ENCODE peak calls at places on chromosomes 13 and 19, in five cellular contexts. One of them, this sample, is unnamed.

GRCh38 chr13:26914624-26915023 is 154.0 kb upstream of the GPR12 start:
- DNase-seq in Caco-2: no peak
- DNase-seq in K562: no peak
- DNase-seq in skeletal muscle cell: no peak
- DNase-seq in left lung: no peak
- DNase-seq in this sample: no peak

GRCh38 chr13:53250272-53250875 is 221.8 kb downstream of the OLFM4 start:
- DNase-seq in Caco-2: peak
- DNase-seq in K562: peak
- DNase-seq in skeletal muscle cell: peak
- DNase-seq in left lung: no peak
- DNase-seq in this sample: no peak

GRCh38 chr19:19185853-19186728 is 5.9 kb downstream of the BORCS8 start:
- DNase-seq in Caco-2: peak
- DNase-seq in K562: peak
- DNase-seq in skeletal muscle cell: no peak
- DNase-seq in left lung: peak
- DNase-seq in this sample: no peak

GRCh38 chr19:5891938-5892771 is 11.4 kb downstream of the NDUFA11 start:
- DNase-seq in Caco-2: peak
- DNase-seq in K562: peak
- DNase-seq in skeletal muscle cell: no peak
- DNase-seq in left lung: peak
- DNase-seq in this sample: no peak

GRCh38 chr19:56167064-56167578 is 8.7 kb upstream of the GALP start:
- DNase-seq in Caco-2: peak
- DNase-seq in K562: peak
- DNase-seq in skeletal muscle cell: no peak
- DNase-seq in left lung: no peak
- DNase-seq in this sample: no peak

GRCh38 chr13:47408546-47409319 is 511.9 kb upstream of the HTR2A start:
- DNase-seq in Caco-2: no peak
- DNase-seq in K562: no peak
- DNase-seq in skeletal muscle cell: no peak
- DNase-seq in left lung: no peak
- DNase-seq in this sample: no peak

GRCh38 chr19:51724543-51724942 is 752 bp upstream of the HAS1 start:
- DNase-seq in Caco-2: no peak
- DNase-seq in K562: no peak
- DNase-seq in skeletal muscle cell: peak
- DNase-seq in left lung: no peak
- DNase-seq in this sample: no peak

GRCh38 chr19:44823373-44823698 is 14.4 kb downstream of the BCAM start:
- DNase-seq in Caco-2: no peak
- DNase-seq in K562: no peak
- DNase-seq in skeletal muscle cell: no peak
- DNase-seq in left lung: no peak
- DNase-seq in this sample: no peak

GRCh38 chr13:93847162-93847561 is 620.6 kb downstream of the GPC6 start:
- DNase-seq in Caco-2: no peak
- DNase-seq in K562: no peak
- DNase-seq in skeletal muscle cell: peak
- DNase-seq in left lung: no peak
- DNase-seq in this sample: no peak

GRCh38 chr13:109700176-109700575 is 86.2 kb downstream of the IRS2 start:
- DNase-seq in Caco-2: no peak
- DNase-seq in K562: peak
- DNase-seq in skeletal muscle cell: peak
- DNase-seq in left lung: no peak
- DNase-seq in this sample: no peak

GRCh38 chr19:38149597-38149996 is 74.4 kb downstream of the DPF1 start:
- DNase-seq in Caco-2: no peak
- DNase-seq in K562: peak
- DNase-seq in skeletal muscle cell: no peak
- DNase-seq in left lung: no peak
- DNase-seq in this sample: no peak

GRCh38 chr13:97134364-97135095 is 87.6 kb upstream of the MBNL2 start:
- DNase-seq in Caco-2: no peak
- DNase-seq in K562: no peak
- DNase-seq in skeletal muscle cell: no peak
- DNase-seq in left lung: no peak
- DNase-seq in this sample: no peak

GRCh38 chr19:6375411-6376010 is at the start of gene PSPN:
- DNase-seq in Caco-2: no peak
- DNase-seq in K562: no peak
- DNase-seq in skeletal muscle cell: no peak
- DNase-seq in left lung: no peak
- DNase-seq in this sample: no peak

GRCh38 chr13:109781384-109782065 is 4.9 kb downstream of the IRS2 start:
- DNase-seq in Caco-2: no peak
- DNase-seq in K562: no peak
- DNase-seq in skeletal muscle cell: no peak
- DNase-seq in left lung: peak
- DNase-seq in this sample: no peak

GRCh38 chr19:47124937-47125668 is 5.5 kb upstream of the SAE1 start:
- DNase-seq in Caco-2: peak
- DNase-seq in K562: peak
- DNase-seq in skeletal muscle cell: no peak
- DNase-seq in left lung: no peak
- DNase-seq in this sample: no peak

GRCh38 chr19:53868892-53869804 is 1.5 kb downstream of the MYADM start:
- DNase-seq in Caco-2: peak
- DNase-seq in K562: peak
- DNase-seq in skeletal muscle cell: peak
- DNase-seq in left lung: peak
- DNase-seq in this sample: peak

GRCh38 chr13:46504036-46504435 is 48.9 kb upstream of the LRCH1 start:
- DNase-seq in Caco-2: no peak
- DNase-seq in K562: no peak
- DNase-seq in skeletal muscle cell: no peak
- DNase-seq in left lung: no peak
- DNase-seq in this sample: no peak

GRCh38 chr13:33150146-33150545 is 133.9 kb downstream of the KL start:
- DNase-seq in Caco-2: no peak
- DNase-seq in K562: no peak
- DNase-seq in skeletal muscle cell: no peak
- DNase-seq in left lung: no peak
- DNase-seq in this sample: no peak

GRCh38 chr13:36051082-36051481 is 80.1 kb downstream of the DCLK1 start:
- DNase-seq in Caco-2: no peak
- DNase-seq in K562: no peak
- DNase-seq in skeletal muscle cell: peak
- DNase-seq in left lung: no peak
- DNase-seq in this sample: no peak

GRCh38 chr19:55645512-55645881 is 2.0 kb downstream of the ZNF581 start:
- DNase-seq in Caco-2: no peak
- DNase-seq in K562: no peak
- DNase-seq in skeletal muscle cell: no peak
- DNase-seq in left lung: no peak
- DNase-seq in this sample: no peak

GRCh38 chr19:45350477-45351058 is 10.0 kb downstream of the KLC3 start:
- DNase-seq in Caco-2: no peak
- DNase-seq in K562: no peak
- DNase-seq in skeletal muscle cell: no peak
- DNase-seq in left lung: no peak
- DNase-seq in this sample: no peak

GRCh38 chr19:40232479-40232878 is 6.0 kb upstream of the CCNP start:
- DNase-seq in Caco-2: no peak
- DNase-seq in K562: peak
- DNase-seq in skeletal muscle cell: no peak
- DNase-seq in left lung: peak
- DNase-seq in this sample: no peak

GRCh38 chr19:7917292-7918061 is 2.7 kb upstream of the SNAPC2 start:
- DNase-seq in Caco-2: peak
- DNase-seq in K562: no peak
- DNase-seq in skeletal muscle cell: no peak
- DNase-seq in left lung: peak
- DNase-seq in this sample: no peak

GRCh38 chr19:2475018-2475701 is 767 bp upstream of the GADD45B start:
- DNase-seq in Caco-2: peak
- DNase-seq in K562: peak
- DNase-seq in skeletal muscle cell: no peak
- DNase-seq in left lung: peak
- DNase-seq in this sample: peak

GRCh38 chr19:56404705-56405056 is 549 bp downstream of the ZNF583 start:
- DNase-seq in Caco-2: no peak
- DNase-seq in K562: peak
- DNase-seq in skeletal muscle cell: no peak
- DNase-seq in left lung: no peak
- DNase-seq in this sample: no peak

GRCh38 chr19:55626350-55626749 is 2.0 kb upstream of the ZNF784 start:
- DNase-seq in Caco-2: no peak
- DNase-seq in K562: no peak
- DNase-seq in skeletal muscle cell: no peak
- DNase-seq in left lung: no peak
- DNase-seq in this sample: no peak

GRCh38 chr19:1061987-1062386 is 5.0 kb upstream of the ARHGAP45 start:
- DNase-seq in Caco-2: no peak
- DNase-seq in K562: no peak
- DNase-seq in skeletal muscle cell: no peak
- DNase-seq in left lung: peak
- DNase-seq in this sample: no peak
- H3K4me3 ChIP-seq in Caco-2: no peak
- H3K4me3 ChIP-seq in K562: no peak
- H3K4me3 ChIP-seq in skeletal muscle cell: no peak
- H3K4me3 ChIP-seq in left lung: no peak
- H3K4me3 ChIP-seq in this sample: no peak

GRCh38 chr13:30373727-30374126 is 48.6 kb upstream of the UBE2L5 start:
- DNase-seq in Caco-2: no peak
- DNase-seq in K562: peak
- DNase-seq in skeletal muscle cell: no peak
- DNase-seq in left lung: no peak
- DNase-seq in this sample: no peak

GRCh38 chr13:30370916-30371521 is 51.3 kb upstream of the UBE2L5 start:
- DNase-seq in Caco-2: no peak
- DNase-seq in K562: no peak
- DNase-seq in skeletal muscle cell: no peak
- DNase-seq in left lung: no peak
- DNase-seq in this sample: no peak

GRCh38 chr13:30375436-30375835 is 46.9 kb upstream of the UBE2L5 start:
- DNase-seq in Caco-2: no peak
- DNase-seq in K562: no peak
- DNase-seq in skeletal muscle cell: no peak
- DNase-seq in left lung: no peak
- DNase-seq in this sample: no peak

GRCh38 chr13:30370146-30370545 is 52.1 kb upstream of the UBE2L5 start:
- DNase-seq in Caco-2: no peak
- DNase-seq in K562: no peak
- DNase-seq in skeletal muscle cell: no peak
- DNase-seq in left lung: no peak
- DNase-seq in this sample: no peak

GRCh38 chr13:30371649-30372265 is 50.5 kb upstream of the UBE2L5 start:
- DNase-seq in Caco-2: peak
- DNase-seq in K562: peak
- DNase-seq in skeletal muscle cell: no peak
- DNase-seq in left lung: no peak
- DNase-seq in this sample: no peak
- H3K4me3 ChIP-seq in Caco-2: no peak
- H3K4me3 ChIP-seq in K562: no peak
- H3K4me3 ChIP-seq in skeletal muscle cell: no peak
- H3K4me3 ChIP-seq in left lung: no peak
- H3K4me3 ChIP-seq in this sample: no peak

GRCh38 chr13:28468520-28468915 is 26.4 kb downstream of the FLT1 start:
- DNase-seq in Caco-2: no peak
- DNase-seq in K562: no peak
- DNase-seq in skeletal muscle cell: no peak
- DNase-seq in left lung: no peak
- DNase-seq in this sample: no peak

GRCh38 chr13:28469316-28469715 is 25.6 kb downstream of the FLT1 start:
- DNase-seq in Caco-2: no peak
- DNase-seq in K562: no peak
- DNase-seq in skeletal muscle cell: no peak
- DNase-seq in left lung: no peak
- DNase-seq in this sample: no peak

GRCh38 chr13:28473044-28473443 is 21.9 kb downstream of the FLT1 start:
- DNase-seq in Caco-2: no peak
- DNase-seq in K562: no peak
- DNase-seq in skeletal muscle cell: no peak
- DNase-seq in left lung: no peak
- DNase-seq in this sample: no peak

GRCh38 chr13:28470286-28470685 is 24.6 kb downstream of the FLT1 start:
- DNase-seq in Caco-2: no peak
- DNase-seq in K562: peak
- DNase-seq in skeletal muscle cell: no peak
- DNase-seq in left lung: no peak
- DNase-seq in this sample: no peak

DNA sequence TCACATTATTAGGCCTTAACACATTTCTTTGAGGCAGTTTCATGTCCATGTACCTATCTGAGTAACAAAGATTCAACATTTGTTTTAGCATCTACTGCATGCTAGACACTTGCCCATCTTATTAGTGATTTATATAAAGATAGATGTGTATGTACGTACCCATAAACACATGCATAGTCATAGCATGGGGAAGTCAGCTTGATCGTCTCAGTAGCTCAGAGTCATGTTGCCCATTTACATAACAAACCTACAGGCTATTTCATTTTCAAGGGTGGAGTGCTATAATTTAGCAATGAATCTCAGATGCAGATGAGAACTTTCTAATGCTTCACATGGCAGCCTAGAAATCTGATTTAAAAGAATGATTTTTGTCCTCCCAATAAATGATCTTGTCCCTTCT is 23.5 kb downstream of the FLT1 start:
- DNase-seq in Caco-2: no peak
- DNase-seq in K562: no peak
- DNase-seq in skeletal muscle cell: no peak
- DNase-seq in left lung: no peak
- DNase-seq in this sample: no peak
- H3K4me3 ChIP-seq in Caco-2: no peak
- H3K4me3 ChIP-seq in K562: no peak
- H3K4me3 ChIP-seq in skeletal muscle cell: no peak
- H3K4me3 ChIP-seq in left lung: no peak
- H3K4me3 ChIP-seq in this sample: no peak

DNA sequence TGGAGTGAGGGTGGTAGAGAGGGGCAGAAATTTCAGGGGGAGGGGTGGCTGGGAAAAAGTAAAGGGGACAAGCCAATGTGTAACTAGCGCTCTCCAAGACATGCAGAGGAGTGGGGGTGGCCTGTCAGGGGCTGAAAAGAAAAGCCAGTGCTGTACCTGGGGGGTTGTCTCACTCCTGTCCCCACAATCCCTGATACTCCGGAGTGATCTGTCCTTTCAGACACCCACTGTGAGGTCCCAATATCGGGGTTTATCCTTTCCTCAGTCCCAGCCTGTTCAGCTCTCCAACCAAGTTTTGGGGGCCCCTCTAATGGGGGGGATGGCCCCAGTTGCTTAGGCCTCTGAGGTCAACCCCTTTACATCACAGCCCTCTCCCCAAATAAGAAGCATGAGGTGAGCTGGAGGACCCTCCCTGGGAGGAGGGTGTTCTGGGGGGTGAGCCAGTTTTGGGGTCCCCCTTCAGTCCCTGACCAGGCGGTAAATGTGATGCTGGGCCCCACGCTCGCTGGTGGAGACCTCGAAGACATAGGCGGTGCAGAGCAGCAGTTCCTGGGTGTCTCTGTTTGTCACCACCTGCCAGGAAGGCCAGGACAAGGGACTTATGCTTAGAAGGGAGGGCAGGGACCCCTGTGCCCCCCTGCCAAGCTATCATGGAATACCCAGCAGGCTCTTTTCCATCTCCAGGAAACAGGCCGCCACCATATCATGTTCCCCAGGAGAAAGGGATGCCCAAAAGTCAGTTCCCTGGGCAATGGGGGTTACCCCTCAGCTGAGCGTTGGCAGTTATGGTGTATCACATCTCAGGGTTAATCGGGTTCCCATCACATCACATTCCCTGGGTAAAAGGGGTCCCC is 5.9 kb downstream of the CD37 start:
- DNase-seq in Caco-2: no peak
- DNase-seq in K562: no peak
- DNase-seq in skeletal muscle cell: no peak
- DNase-seq in left lung: peak
- DNase-seq in this sample: peak
- H3K4me3 ChIP-seq in Caco-2: no peak
- H3K4me3 ChIP-seq in K562: no peak
- H3K4me3 ChIP-seq in skeletal muscle cell: no peak
- H3K4me3 ChIP-seq in left lung: no peak
- H3K4me3 ChIP-seq in this sample: no peak

This sample was measured in suprapubic skin.